ENCODE peak calls at places on chromosomes 11 and 22, in five cellular contexts. S, J, G, E and K are unnamed samples.

GRCh38 chr11:3949132-3949531 is 93.7 kb downstream of the STIM1 start:
- DNase-seq in S (no peak), J (no peak), G (peak; percentile 80), E (no peak), K (peak; percentile 20)

GRCh38 chr22:50326959-50327710 is at the start of gene DENND6B:
- DNase-seq in S (peak; percentile 74), J (peak; percentile 83), G (peak; percentile 87), E (peak; percentile 34), K (peak; percentile 97)

GRCh38 chr11:86418929-86419328 is 44.2 kb downstream of the CCDC81 start:
- DNase-seq in S (peak; percentile 17), J (no peak), G (peak; percentile 4), E (peak; percentile 39), K (no peak)

GRCh38 chr11:44638032-44638431 is 72.6 kb downstream of the CD82 start:
- DNase-seq in S (no peak), J (no peak), G (no peak), E (peak; percentile 13), K (no peak)

GRCh38 chr11:31655483-31655882 is 145.9 kb downstream of the ELP4 start:
- DNase-seq in S (peak; percentile 86), J (no peak), G (no peak), E (peak; percentile 90), K (no peak)

GRCh38 chr11:57634311-57634710 is 15.4 kb downstream of the YPEL4 start:
- DNase-seq in S (no peak), J (no peak), G (no peak), E (no peak), K (no peak)

GRCh38 chr11:96259053-96259837 is 83.8 kb downstream of the MAML2 start:
- DNase-seq in S (peak; percentile 80), J (no peak), G (peak; percentile 32), E (peak; percentile 93), K (no peak)

GRCh38 chr11:20031155-20032001 is 128.9 kb downstream of the DBX1 start:
- DNase-seq in S (peak; percentile 97), J (no peak), G (no peak), E (peak; percentile 73), K (no peak)

GRCh38 chr11:130389315-130389935 is 39.0 kb downstream of the ADAMTS8 start:
- DNase-seq in S (no peak), J (no peak), G (no peak), E (no peak), K (no peak)

GRCh38 chr11:27046956-27047355 is 6.3 kb downstream of the BBOX1 start:
- DNase-seq in S (no peak), J (no peak), G (no peak), E (peak; percentile 34), K (no peak)

GRCh38 chr11:118606157-118606843 is 1.1 kb upstream of the PHLDB1 start:
- DNase-seq in S (no peak), J (peak; percentile 47), G (no peak), E (no peak), K (no peak)

GRCh38 chr11:69812256-69812655 is 7.0 kb downstream of the FGF3 start:
- DNase-seq in S (no peak), J (no peak), G (no peak), E (no peak), K (no peak)

GRCh38 chr11:27582686-27583085 is 76.1 kb upstream of the LIN7C start:
- DNase-seq in S (no peak), J (no peak), G (no peak), E (no peak), K (no peak)

GRCh38 chr11:13105237-13105844 is 96.2 kb downstream of the RASSF10 start:
- DNase-seq in S (no peak), J (peak; percentile 24), G (no peak), E (no peak), K (no peak)

GRCh38 chr11:9493492-9493891 is 32.7 kb downstream of the ZNF143 start:
- DNase-seq in S (peak; percentile 21), J (no peak), G (no peak), E (no peak), K (no peak)

GRCh38 chr11:126561327-126561893 is 205.9 kb downstream of the ST3GAL4 start:
- DNase-seq in S (peak; percentile 58), J (no peak), G (peak; percentile 48), E (peak; percentile 33), K (peak; percentile 58)

GRCh38 chr11:48078661-48079060 is 98.3 kb downstream of the PTPRJ start:
- DNase-seq in S (peak; percentile 77), J (no peak), G (no peak), E (no peak), K (no peak)

GRCh38 chr11:68689737-68690625 is 5.6 kb downstream of the GAL start:
- DNase-seq in S (no peak), J (no peak), G (no peak), E (no peak), K (no peak)

GRCh38 chr22:36982136-36982535 is 37.1 kb downstream of the TST start:
- DNase-seq in S (no peak), J (no peak), G (peak; percentile 29), E (no peak), K (no peak)

GRCh38 chr11:19953342-19953741 is 206.9 kb downstream of the DBX1 start:
- DNase-seq in S (peak; percentile 62), J (no peak), G (no peak), E (peak; percentile 75), K (no peak)

GRCh38 chr11:134754196-134754822 is 342.3 kb upstream of the B3GAT1 start:
- DNase-seq in S (no peak), J (no peak), G (no peak), E (no peak), K (no peak)

GRCh38 chr11:69529001-69529400 is 47.5 kb downstream of the LINC01488 start:
- DNase-seq in S (no peak), J (no peak), G (no peak), E (no peak), K (no peak)

GRCh38 chr11:130478204-130478701 is 29.8 kb downstream of the ADAMTS15 start:
- DNase-seq in S (peak; percentile 93), J (peak; percentile 91), G (no peak), E (peak; percentile 60), K (peak; percentile 12)

GRCh38 chr11:36155770-36156485 is 133.3 kb downstream of the COMMD9 start:
- DNase-seq in S (peak; percentile 37), J (no peak), G (no peak), E (peak; percentile 65), K (no peak)

GRCh38 chr22:44549021-44549420 is 51.0 kb upstream of the RTL6 start:
- DNase-seq in S (no peak), J (no peak), G (no peak), E (no peak), K (no peak)

GRCh38 chr11:27904358-27905055 is 203.4 kb downstream of the KIF18A start:
- DNase-seq in S (peak; percentile 65), J (no peak), G (no peak), E (peak; percentile 84), K (no peak)

GRCh38 chr22:49753961-49754673 is 73.6 kb downstream of the BRD1 start:
- DNase-seq in S (no peak), J (no peak), G (no peak), E (no peak), K (peak; percentile 29)

DNA sequence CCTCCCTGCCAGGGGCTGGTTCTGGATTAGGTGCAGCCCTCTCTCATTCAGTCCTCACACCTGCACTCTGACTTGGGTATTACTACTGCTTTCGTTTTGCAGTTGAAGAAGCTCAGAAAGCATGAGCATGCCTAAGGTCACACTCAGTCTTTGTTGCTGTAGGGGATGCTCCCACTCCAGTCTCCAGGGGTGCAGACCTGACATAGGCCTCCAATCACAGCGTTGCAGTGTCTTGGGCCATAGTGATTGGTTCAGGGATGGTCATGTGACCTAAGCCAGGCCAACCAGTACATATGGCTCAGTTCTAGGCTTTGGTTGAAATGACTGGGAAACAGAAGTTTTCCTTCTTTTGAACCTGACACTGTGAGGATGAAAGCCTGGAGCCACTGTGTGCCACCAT is 61.7 kb downstream of the FBXO7 start:
- DNase-seq in S (no peak), J (no peak), G (peak; percentile 4), E (no peak), K (no peak)
- TF ChIP-seq CTCF in S (no peak), J (no peak), G (no peak), E (no peak), K (no peak)

GRCh38 chr11:40130427-40130826 is 1329.0 kb downstream of the LRRC4C start:
- DNase-seq in S (no peak), J (no peak), G (no peak), E (no peak), K (no peak)

GRCh38 chr11:40132881-40133280 is 1326.6 kb downstream of the LRRC4C start:
- DNase-seq in S (no peak), J (no peak), G (no peak), E (no peak), K (no peak)

GRCh38 chr11:40125054-40125453 is 1334.4 kb downstream of the LRRC4C start:
- DNase-seq in S (no peak), J (no peak), G (no peak), E (no peak), K (no peak)

GRCh38 chr11:40133526-40133925 is 1325.9 kb downstream of the LRRC4C start:
- DNase-seq in S (no peak), J (no peak), G (no peak), E (no peak), K (no peak)

GRCh38 chr11:40129276-40129675 is 1330.2 kb downstream of the LRRC4C start:
- DNase-seq in S (no peak), J (no peak), G (no peak), E (no peak), K (peak; percentile 3)
- TF ChIP-seq CTCF in S (no peak), J (no peak), G (peak; percentile 28), E (no peak), K (peak; percentile 35)

GRCh38 chr11:14773755-14774154 is 118.3 kb downstream of the CYP2R1 start:
- DNase-seq in S (no peak), J (no peak), G (peak; percentile 2), E (no peak), K (no peak)
- TF ChIP-seq CTCF in S (no peak), J (no peak), G (peak; percentile 40), E (peak; percentile 19), K (no peak)

DNA sequence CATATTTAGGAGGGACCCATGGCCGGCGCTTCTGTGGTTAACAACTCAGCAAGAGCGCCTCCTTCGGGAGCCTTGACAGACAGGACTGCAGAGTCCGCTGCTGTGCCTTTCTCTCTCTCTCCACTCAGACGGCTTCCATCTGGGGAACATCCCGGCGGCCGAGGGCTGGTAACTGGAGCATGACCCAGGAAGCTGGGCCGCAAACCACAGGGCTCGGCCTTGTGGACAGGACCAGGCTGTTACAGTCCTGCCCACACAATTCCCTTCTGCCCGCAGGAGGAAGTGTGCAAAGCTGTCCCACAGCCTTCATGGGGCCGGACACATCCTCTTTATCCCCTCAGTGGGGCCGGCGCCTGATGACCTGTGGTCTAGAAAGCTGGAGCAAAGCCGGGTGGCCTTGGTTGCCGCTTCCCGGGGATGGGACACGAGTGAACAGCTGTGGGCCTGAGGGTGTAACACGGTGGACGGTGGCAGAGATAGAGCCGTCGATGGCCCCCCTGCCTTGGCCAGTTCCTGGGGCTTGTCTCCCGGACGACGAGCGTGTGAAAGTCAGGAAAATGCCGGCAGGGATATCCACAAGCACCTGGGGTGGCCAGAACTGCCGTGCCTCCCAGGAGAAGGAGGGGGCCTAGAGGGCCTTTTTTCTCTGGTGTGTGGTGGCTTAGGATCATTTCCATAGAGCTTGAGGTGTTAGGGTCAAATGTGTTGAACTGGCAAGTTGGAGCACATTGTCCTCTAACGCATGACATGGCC is 50.1 kb downstream of the FBLN1 start:
- DNase-seq in S (peak; percentile 98), J (peak; percentile 79), G (no peak), E (peak; percentile 20), K (no peak)
- TF ChIP-seq CTCF in S (peak; percentile 65), J (no peak), G (peak; percentile 26), E (peak; percentile 56), K (no peak)

GRCh38 chr22:28711820-28712777 is 29.5 kb downstream of the CHEK2 start:
- DNase-seq in S (peak; percentile 97), J (peak; percentile 41), G (no peak), E (peak; percentile 97), K (no peak)
- TF ChIP-seq CTCF in S (peak; percentile 59), J (peak; percentile 22), G (no peak), E (no peak), K (no peak)

GRCh38 chr11:64629796-64630562 is 39.0 kb downstream of the SLC22A12 start:
- DNase-seq in S (no peak), J (no peak), G (no peak), E (no peak), K (no peak)
- TF ChIP-seq CTCF in S (no peak), J (no peak), G (peak; percentile 32), E (no peak), K (no peak)